ENCODE peak calls at places on chromosome 1, in four cellular contexts. Z is adipocyte, A is uterus, N is cardiac muscle cell. M is an unnamed sample. For H3K4me1, the result is how much of the 10 kb centered on the place peaks cover.

GRCh38 chr1:200684015-200684414 is 14.3 kb upstream of the DDX59 start:
- DNase-seq in N (no peak), Z (no peak), A (no peak), M (peak)

GRCh38 chr1:80468356-80468755 is 1332.4 kb upstream of the ADGRL2 start:
- DNase-seq in A (no peak), Z (no peak), N (no peak), M (no peak)

GRCh38 chr1:6205849-6206845 is at the start of gene RNF207:
- DNase-seq in Z (peak), N (peak), A (peak), M (peak)

GRCh38 chr1:245606157-245606725 is 451.5 kb downstream of the KIF26B start:
- DNase-seq in N (peak), Z (no peak), A (no peak), M (no peak)

GRCh38 chr1:201456499-201457309 is 12.3 kb downstream of the PHLDA3 start:
- DNase-seq in N (no peak), A (peak), Z (peak), M (peak)

GRCh38 chr1:67785847-67786753 is 47.2 kb downstream of the GNG12 start:
- DNase-seq in Z (no peak), N (no peak), A (no peak), M (no peak)

GRCh38 chr1:229563701-229564100 is 5.2 kb upstream of the ABCB10 start:
- DNase-seq in Z (no peak), N (peak), A (peak), M (no peak)

GRCh38 chr1:201050515-201051277 is 27.2 kb upstream of the KIF21B start:
- DNase-seq in Z (peak), N (no peak), A (no peak), M (no peak)

GRCh38 chr1:79323240-79324025 is 316.9 kb upstream of the ADGRL4 start:
- DNase-seq in N (no peak), Z (peak), A (no peak), M (peak)

GRCh38 chr1:223714849-223715709 is 2.7 kb downstream of the CAPN2 start:
- DNase-seq in A (no peak), Z (peak), N (no peak), M (peak)

GRCh38 chr1:91816055-91816454 is 69.9 kb downstream of the TGFBR3 start:
- DNase-seq in Z (peak), A (no peak), N (no peak), M (no peak)

GRCh38 chr1:160746870-160747500 is 7.9 kb downstream of the SLAMF7 start:
- DNase-seq in Z (no peak), A (no peak), N (no peak), M (peak)

GRCh38 chr1:113871597-113872113 is at the start of gene PTPN22:
- DNase-seq in N (no peak), A (no peak), Z (peak), M (peak)

GRCh38 chr1:26409191-26409751 is 1.3 kb upstream of the LIN28A start:
- DNase-seq in A (no peak), N (peak), Z (no peak), M (no peak)

GRCh38 chr1:154870734-154871133 is 653 bp upstream of the KCNN3 start:
- DNase-seq in A (no peak), N (no peak), Z (no peak), M (no peak)

GRCh38 chr1:8411803-8412182 is 93.9 kb downstream of the SLC45A1 start:
- DNase-seq in A (no peak), Z (no peak), N (no peak), M (no peak)

GRCh38 chr1:161185282-161185682 is 8.0 kb upstream of the B4GALT3 start:
- DNase-seq in Z (no peak), N (no peak), A (peak), M (no peak)

GRCh38 chr1:89890085-89890754 is 69.4 kb downstream of the LRRC8D start:
- DNase-seq in N (no peak), Z (peak), A (no peak), M (peak)

GRCh38 chr1:3903141-3904005 is 3.3 kb upstream of the C1orf174 start:
- DNase-seq in A (no peak), N (no peak), Z (no peak), M (no peak)
- H3K4me1 ChIP-seq in A (under half), N (under half), Z (under half), M (under half)

DNA sequence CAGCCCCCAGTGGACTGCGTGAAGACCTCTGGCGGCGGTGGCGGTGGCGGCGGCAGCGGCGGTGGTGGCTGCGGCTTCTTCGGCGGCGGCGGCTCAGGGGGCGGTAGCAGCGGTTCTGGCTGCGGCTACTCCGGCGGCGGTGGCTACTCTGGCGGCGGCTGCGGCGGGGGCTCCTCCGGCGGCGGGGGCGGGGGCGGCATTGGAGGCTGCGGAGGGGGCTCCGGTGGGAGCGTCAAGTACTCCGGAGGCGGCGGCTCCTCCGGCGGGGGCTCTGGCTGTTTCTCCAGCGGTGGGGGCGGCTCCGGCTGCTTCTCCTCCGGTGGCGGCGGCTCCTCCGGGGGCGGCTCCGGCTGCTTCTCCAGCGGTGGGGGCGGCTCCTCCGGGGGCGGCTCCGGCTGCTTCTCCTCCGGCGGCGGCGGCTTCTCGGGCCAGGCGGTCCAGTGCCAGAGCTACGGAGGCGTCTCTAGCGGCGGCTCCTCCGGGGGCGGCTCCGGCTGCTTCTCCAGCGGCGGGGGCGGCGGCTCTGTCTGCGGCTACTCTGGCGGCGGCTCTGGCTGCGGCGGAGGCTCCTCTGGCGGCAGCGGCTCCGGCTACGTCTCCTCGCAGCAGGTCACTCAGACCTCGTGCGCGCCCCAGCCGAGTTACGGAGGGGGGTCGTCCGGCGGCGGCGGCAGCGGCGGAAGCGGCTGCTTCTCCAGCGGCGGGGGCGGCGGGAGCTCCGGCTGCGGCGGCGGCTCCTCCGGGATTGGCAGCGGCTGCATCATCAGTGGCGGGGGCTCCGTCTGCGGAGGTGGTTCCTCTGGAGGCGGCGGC is 1.7 kb downstream of the LORICRIN start:
- DNase-seq in Z (peak), A (no peak), N (peak), M (no peak)
- H3K4me3 ChIP-seq in Z (peak), A (peak), N (peak), M (no peak)

GRCh38 chr1:117645343-117645742 is 39.5 kb downstream of the TENT5C start:
- DNase-seq in Z (no peak), N (no peak), A (no peak), M (no peak)

GRCh38 chr1:117644696-117645311 is 39.0 kb downstream of the TENT5C start:
- DNase-seq in N (no peak), A (no peak), Z (no peak), M (no peak)

GRCh38 chr1:117648015-117648414 is 42.2 kb downstream of the TENT5C start:
- DNase-seq in A (no peak), Z (no peak), N (no peak), M (no peak)

GRCh38 chr1:117646007-117646913 is 40.4 kb downstream of the TENT5C start:
- DNase-seq in A (no peak), Z (peak), N (no peak), M (no peak)

DNA sequence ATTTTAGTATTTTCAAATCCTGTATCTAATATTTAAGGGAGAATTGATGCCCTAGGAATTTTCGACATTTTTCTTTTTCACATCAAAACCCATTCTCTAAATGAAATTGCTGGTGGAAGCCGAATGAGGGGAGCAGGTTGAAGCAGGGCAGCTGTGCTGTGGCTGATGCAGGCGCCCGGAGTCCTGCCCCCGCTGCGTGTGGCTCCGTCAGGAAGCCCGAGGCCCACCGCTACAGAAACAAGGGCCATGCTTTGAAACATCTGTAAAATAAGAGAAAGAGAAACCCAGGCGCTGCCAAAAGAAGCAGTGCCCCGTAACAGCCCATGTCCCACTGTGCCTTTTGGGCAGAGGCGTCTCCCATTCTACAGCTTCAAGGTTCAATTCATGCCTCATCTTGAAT is 41.1 kb downstream of the TENT5C start:
- DNase-seq in N (no peak), A (no peak), Z (no peak), M (no peak)
- H3K4me1 ChIP-seq in N (under half), A (under half), Z (under half), M (under half)

GRCh38 chr1:3151456-3151855 is 82.5 kb downstream of the PRDM16 start:
- DNase-seq in N (no peak), Z (no peak), A (no peak), M (no peak)

GRCh38 chr1:3148171-3148570 is 79.2 kb downstream of the PRDM16 start:
- DNase-seq in Z (no peak), A (no peak), N (no peak), M (no peak)

GRCh38 chr1:3146458-3146857 is 77.5 kb downstream of the PRDM16 start:
- DNase-seq in N (no peak), A (no peak), Z (no peak), M (no peak)

GRCh38 chr1:3146907-3147306 is 77.9 kb downstream of the PRDM16 start:
- DNase-seq in Z (no peak), A (no peak), N (no peak), M (no peak)

GRCh38 chr1:3149277-3149676 is 80.3 kb downstream of the PRDM16 start:
- DNase-seq in A (no peak), Z (no peak), N (no peak), M (no peak)
- H3K4me3 ChIP-seq in A (no peak), Z (no peak), N (no peak), M (no peak)

DNA sequence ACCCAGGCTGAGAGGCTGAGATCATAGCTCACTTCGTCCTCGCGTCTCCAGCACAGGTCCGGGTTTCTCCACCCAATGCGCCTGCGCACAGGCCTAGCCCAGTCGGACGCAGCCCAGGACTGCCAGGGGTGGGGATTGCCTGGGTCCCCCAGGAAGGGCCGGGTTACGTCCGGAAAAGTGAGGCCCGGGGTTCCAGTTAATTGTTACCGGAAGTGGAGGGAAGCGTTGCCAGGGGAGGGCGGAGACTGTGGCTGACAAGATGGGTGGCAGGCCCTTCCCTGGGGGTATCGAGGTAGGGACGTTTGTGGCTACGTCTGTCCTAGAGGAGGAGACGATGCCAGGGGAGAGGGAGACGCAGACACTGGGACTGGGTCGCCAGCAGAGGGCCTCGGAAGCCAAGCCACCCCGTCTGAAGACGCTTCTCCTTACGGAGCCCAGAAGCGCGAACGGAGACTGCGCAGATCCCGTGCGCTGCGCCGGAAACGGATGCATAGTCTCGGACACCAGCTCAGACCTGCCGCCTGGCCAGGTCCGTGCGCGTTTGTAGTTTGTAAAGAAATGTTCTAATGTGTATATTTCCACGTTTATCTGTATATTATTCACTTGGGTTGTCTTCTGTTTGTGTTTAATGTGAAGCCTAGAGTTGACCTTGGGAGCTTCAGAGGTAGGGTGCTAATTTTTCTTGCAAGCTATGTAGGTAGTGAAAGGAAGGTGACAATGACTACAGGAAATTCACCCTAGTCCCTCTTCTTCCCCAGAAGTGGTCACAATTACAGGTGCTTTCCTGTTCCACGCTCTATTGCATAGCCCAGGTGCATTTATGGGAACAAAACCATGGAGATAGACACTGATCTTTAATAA is 7.3 kb downstream of the RSRP1 start:
- DNase-seq in A (peak), Z (peak), N (peak), M (peak)
- H3K4me1 ChIP-seq in A (under half), Z (under half), N (under half), M (under half)

GRCh38 chr1:20343937-20344302 is 53.2 kb downstream of the VWA5B1 start:
- DNase-seq in Z (no peak), N (no peak), A (no peak), M (no peak)
- H3K4me3 ChIP-seq in Z (no peak), N (no peak), A (no peak), M (no peak)

GRCh38 chr1:206591236-206591635 is 21.0 kb downstream of the EIF2D start:
- DNase-seq in A (no peak), N (no peak), Z (no peak), M (no peak)

GRCh38 chr1:206591696-206592095 is 20.6 kb downstream of the EIF2D start:
- DNase-seq in N (no peak), Z (no peak), A (no peak), M (no peak)

GRCh38 chr1:206588492-206588891 is 23.8 kb downstream of the EIF2D start:
- DNase-seq in A (no peak), Z (no peak), N (no peak), M (no peak)

GRCh38 chr1:206589206-206589605 is 23.1 kb downstream of the EIF2D start:
- DNase-seq in N (no peak), Z (peak), A (peak), M (peak)

DNA sequence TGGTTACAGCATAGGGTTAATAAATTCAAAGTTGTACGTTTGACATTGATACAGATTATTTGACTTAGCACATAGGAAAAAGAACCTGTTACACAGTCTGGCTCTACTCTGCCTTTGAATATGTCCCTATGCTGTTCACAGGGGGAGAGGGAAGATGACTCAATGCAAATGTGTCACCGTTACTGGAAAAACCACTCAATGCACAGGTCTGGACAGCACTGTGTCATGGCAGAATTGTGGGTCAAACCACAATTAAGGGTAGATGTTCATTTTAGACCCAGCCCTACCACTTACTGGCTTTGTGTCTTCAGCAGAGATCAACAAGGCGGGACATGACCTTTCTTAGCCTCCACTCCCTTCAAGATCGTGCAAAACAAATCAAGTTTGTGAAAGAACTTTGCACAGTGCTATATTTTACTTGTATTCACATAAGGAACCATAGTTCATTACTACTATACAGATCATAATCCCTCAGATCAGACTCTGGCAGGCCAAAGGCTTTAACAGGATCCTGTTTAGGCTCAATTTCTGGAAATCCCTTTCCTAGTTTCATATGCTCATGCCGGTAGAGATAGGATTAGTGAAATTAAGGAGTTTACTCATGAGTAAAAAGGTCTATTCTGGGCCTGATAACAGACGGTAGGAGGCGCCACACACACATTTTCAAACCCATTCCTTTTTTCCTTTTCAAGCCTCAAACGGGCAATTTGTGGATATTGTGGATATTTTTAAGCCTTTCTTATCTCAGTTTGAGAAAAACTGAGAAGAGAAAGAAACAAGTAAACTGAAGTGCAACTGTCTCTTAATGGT is 22.0 kb downstream of the EIF2D start:
- DNase-seq in Z (peak), N (no peak), A (no peak), M (peak)
- H3K4me1 ChIP-seq in Z (under half), N (under half), A (under half), M (half or more)

GRCh38 chr1:10968411-10968826 is 44.0 kb upstream of the TARDBP start:
- DNase-seq in N (no peak), A (no peak), Z (no peak), M (peak)
- H3K4me3 ChIP-seq in N (no peak), A (no peak), Z (peak), M (peak)

M was measured in PC-3.